ENCODE peak calls at places on chromosomes 4 and X, in six cellular contexts. X is tibial artery, P is fibroblast of the aortic adventitia, W is cardiac fibroblast, T is neural crest cell, H is type B pancreatic cell. M is an unnamed sample.

GRCh38 chrX:113512700-113513395 is 672.2 kb upstream of the AMOT start:
- DNase-seq in X (no peak), P (peak; percentile 80), W (peak; percentile 82), T (no peak), H (no peak), M (peak; percentile 86)

GRCh38 chr4:56671860-56672259 is 9.2 kb downstream of the HOPX start:
- DNase-seq in X (no peak), P (no peak), W (peak; percentile 65), T (no peak), H (no peak), M (peak; percentile 76)

GRCh38 chr4:48949518-48950207 is 36.4 kb upstream of the CWH43 start:
- DNase-seq in X (no peak), P (peak; percentile 62), W (no peak), T (no peak), H (no peak), M (peak; percentile 64)

GRCh38 chrX:18702362-18703195 is 4.9 kb upstream of the PPEF1 start:
- DNase-seq in X (no peak), P (peak; percentile 51), W (peak; percentile 57), T (no peak), H (no peak), M (peak; percentile 49)

GRCh38 chrX:28850955-28851354 is 263.7 kb downstream of the IL1RAPL1 start:
- DNase-seq in X (no peak), P (no peak), W (no peak), T (no peak), H (no peak), M (no peak)

GRCh38 chrX:1323315-1323714 is 13.3 kb upstream of the IL3RA start:
- DNase-seq in X (no peak), P (no peak), W (no peak), T (peak; percentile 47), H (no peak), M (no peak)

GRCh38 chr4:80142396-80143304 is 54.7 kb upstream of the PRDM8 start:
- DNase-seq in X (no peak), P (no peak), W (peak; percentile 59), T (no peak), H (no peak), M (peak; percentile 47)

GRCh38 chr4:173330590-173330989 is 3.6 kb downstream of the HMGB2 start:
- DNase-seq in X (no peak), P (no peak), W (no peak), T (no peak), H (no peak), M (no peak)

GRCh38 chr4:109999513-109999912 is 86.8 kb downstream of the EGF start:
- DNase-seq in X (no peak), P (no peak), W (no peak), T (no peak), H (no peak), M (no peak)

GRCh38 chr4:150010525-150011126 is 67.6 kb upstream of the DCLK2 start:
- DNase-seq in X (peak; percentile 36), P (peak; percentile 86), W (peak; percentile 81), T (peak; percentile 4), H (no peak), M (peak; percentile 74)

GRCh38 chrX:10048076-10048475 is 80.9 kb downstream of the CLDN34 start:
- DNase-seq in X (no peak), P (peak; percentile 34), W (peak; percentile 41), T (peak; percentile 2), H (no peak), M (no peak)

GRCh38 chr4:73944061-73944875 is 37.6 kb downstream of the PF4 start:
- DNase-seq in X (no peak), P (peak; percentile 28), W (peak; percentile 29), T (no peak), H (no peak), M (peak; percentile 29)
- TF ChIP-seq CTCF in X (no peak), P (no peak), W (no peak), T (no peak), H (no peak), M (no peak)

DNA sequence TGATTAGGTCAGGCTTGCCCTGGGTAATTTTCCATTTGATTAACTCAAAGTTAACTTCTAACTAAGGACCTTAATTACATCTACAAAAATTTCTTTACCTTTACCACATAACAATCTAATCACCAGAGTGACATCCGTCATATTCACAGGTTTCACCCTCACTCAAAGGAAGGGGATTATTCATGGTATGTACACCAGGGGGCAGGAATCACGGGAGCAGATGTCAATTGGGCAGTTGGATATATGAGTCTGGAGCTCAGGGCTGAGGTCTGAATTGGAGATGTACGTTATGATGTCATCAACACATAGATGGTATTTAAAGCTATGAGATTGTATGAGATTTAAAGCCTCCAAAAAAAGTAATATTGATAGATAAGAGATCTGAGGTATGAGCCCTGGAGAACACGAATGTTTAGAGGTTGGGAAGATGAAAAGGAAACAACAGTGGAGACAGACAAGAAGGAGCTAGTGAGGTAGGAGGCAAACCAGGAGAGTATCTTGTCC is 52.9 kb downstream of the PGRMC1 start:
- DNase-seq in X (no peak), P (no peak), W (no peak), T (no peak), H (no peak), M (no peak)
- TF ChIP-seq CTCF in X (no peak), P (no peak), W (no peak), T (no peak), H (peak; percentile 27), M (peak; percentile 11)

DNA sequence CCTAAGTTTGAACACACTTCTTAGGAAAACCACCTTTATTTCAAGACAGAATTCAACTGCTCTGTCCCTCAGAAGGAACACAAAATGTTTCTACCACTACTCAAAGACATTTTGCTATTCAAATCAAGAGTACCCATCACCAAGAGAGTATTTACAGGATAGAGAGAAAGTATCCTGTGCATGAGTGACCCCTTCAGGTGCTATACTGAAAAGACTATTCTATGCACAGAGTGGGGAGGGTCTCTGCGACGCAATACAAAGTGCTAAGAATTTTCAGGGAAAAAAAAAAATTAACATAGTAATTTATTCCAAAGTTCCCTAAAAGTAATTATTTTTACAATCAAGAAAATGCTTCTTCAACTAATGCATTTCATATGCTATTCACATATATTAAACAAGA is 346.4 kb upstream of the FAM241A start:
- DNase-seq in X (no peak), P (no peak), W (no peak), T (no peak), H (no peak), M (no peak)
- TF ChIP-seq CTCF in X (no peak), P (no peak), W (no peak), T (peak; percentile 52), H (peak; percentile 48), M (peak; percentile 15)

GRCh38 chrX:131724292-131724691 is 180.4 kb downstream of the OR13H1 start:
- DNase-seq in X (no peak), P (no peak), W (no peak), T (no peak), H (no peak), M (no peak)

GRCh38 chrX:131725001-131725654 is 181.3 kb downstream of the OR13H1 start:
- DNase-seq in X (no peak), P (no peak), W (no peak), T (no peak), H (no peak), M (no peak)

GRCh38 chrX:131729295-131729694 is 185.4 kb downstream of the OR13H1 start:
- DNase-seq in X (no peak), P (peak; percentile 94), W (no peak), T (no peak), H (no peak), M (peak; percentile 86)

GRCh38 chrX:131727778-131728177 is 183.9 kb downstream of the OR13H1 start:
- DNase-seq in X (no peak), P (no peak), W (no peak), T (no peak), H (no peak), M (no peak)

GRCh38 chrX:131728295-131729145 is 184.6 kb downstream of the OR13H1 start:
- DNase-seq in X (no peak), P (peak; percentile 96), W (no peak), T (no peak), H (no peak), M (peak; percentile 88)
- TF ChIP-seq CTCF in X (no peak), P (peak; percentile 40), W (no peak), T (no peak), H (no peak), M (peak; percentile 39)

DNA sequence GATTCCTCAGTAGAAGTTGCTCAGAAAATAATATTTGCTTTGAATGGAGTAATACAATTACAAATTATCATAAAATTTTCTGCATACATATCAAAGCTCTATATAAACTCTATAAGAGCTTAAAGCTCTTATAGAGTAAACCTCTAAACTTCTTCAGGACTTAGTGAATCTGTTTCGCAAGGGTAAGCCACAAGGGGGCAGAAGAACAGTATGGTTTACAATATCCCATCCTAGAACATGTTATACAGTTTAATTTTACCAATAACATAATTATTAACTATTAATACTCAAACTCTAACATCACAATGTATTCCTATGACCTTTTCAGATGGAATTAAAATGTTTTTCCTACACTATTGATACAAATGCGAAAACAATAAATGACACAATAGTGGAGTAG is 33.8 kb upstream of the SPANXN1 start:
- DNase-seq in X (no peak), P (no peak), W (peak; percentile 15), T (peak; percentile 7), H (no peak), M (peak; percentile 12)
- TF ChIP-seq CTCF in X (no peak), P (peak; percentile 25), W (peak; percentile 32), T (peak; percentile 64), H (peak; percentile 78), M (peak; percentile 37)

GRCh38 chrX:152912121-152912520 is 14.3 kb downstream of the ZNF185 start:
- DNase-seq in X (no peak), P (no peak), W (no peak), T (no peak), H (no peak), M (no peak)
- TF ChIP-seq CTCF in X (no peak), P (no peak), W (no peak), T (no peak), H (peak; percentile 20), M (no peak)

GRCh38 chr4:10232114-10232513 is 115.5 kb upstream of the WDR1 start:
- DNase-seq in X (no peak), P (no peak), W (no peak), T (no peak), H (no peak), M (no peak)
- TF ChIP-seq CTCF in X (no peak), P (no peak), W (no peak), T (no peak), H (no peak), M (no peak)